ENCODE peak calls at places on chromosomes 6 and 20, in four cellular contexts. Q, G, V and K are unnamed samples.
A peak's percentile ranks its signal among the peaks of the same experiment; 100 is the strongest.

GRCh38 chr20:17622086-17622850 is 52.4 kb downstream of the DSTN start:
- DNase-seq in Q (no peak), G (no peak), V (no peak), K (no peak)

GRCh38 chr20:25361287-25361683 is 29.4 kb downstream of the ABHD12 start:
- DNase-seq in Q (peak; percentile 64), G (no peak), V (no peak), K (peak; percentile 33)

GRCh38 chr6:1913572-1913971 is 303.9 kb downstream of the FOXC1 start:
- DNase-seq in Q (no peak), G (no peak), V (no peak), K (no peak)

GRCh38 chr6:3363296-3364025 is 93.4 kb downstream of the SLC22A23 start:
- DNase-seq in Q (no peak), G (peak; percentile 49), V (no peak), K (peak; percentile 43)

GRCh38 chr6:2426561-2427340 is 181.3 kb upstream of the GMDS start:
- DNase-seq in Q (peak; percentile 64), G (no peak), V (no peak), K (no peak)

GRCh38 chr20:11716239-11716944 is 201.3 kb upstream of the BTBD3 start:
- DNase-seq in Q (peak; percentile 90), G (no peak), V (peak; percentile 38), K (peak; percentile 62)

GRCh38 chr6:138293996-138294395 is 75.7 kb upstream of the PBOV1 start:
- DNase-seq in Q (no peak), G (no peak), V (no peak), K (no peak)

GRCh38 chr20:62374431-62375152 is 7.5 kb upstream of the LAMA5 start:
- DNase-seq in Q (peak; percentile 34), G (no peak), V (no peak), K (no peak)

GRCh38 chr6:37850728-37851285 is 31.3 kb downstream of the ZFAND3 start:
- DNase-seq in Q (no peak), G (no peak), V (no peak), K (no peak)
- TF ChIP-seq MAZ in Q (no peak), G (no peak), V (no peak), K (no peak)

DNA sequence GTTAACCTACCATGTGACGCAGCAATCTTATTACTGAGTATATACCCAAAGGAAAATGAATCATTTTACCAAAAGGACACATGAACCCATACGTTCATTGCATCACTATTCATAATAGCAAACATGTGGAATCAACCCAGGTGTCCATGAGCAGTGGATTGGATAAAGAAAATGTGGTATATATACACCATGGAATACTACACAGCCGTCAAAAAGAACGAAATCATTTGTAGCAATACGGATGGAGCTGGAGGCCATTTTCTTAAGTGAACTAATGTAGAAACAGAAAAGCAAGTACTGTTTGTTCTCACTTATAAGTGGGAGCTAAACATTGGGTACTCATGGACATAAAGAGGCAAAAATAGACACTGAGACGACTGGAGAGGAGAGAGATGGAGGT is 44.2 kb downstream of the TBPL1 start:
- DNase-seq in Q (no peak), G (no peak), V (no peak), K (no peak)
- TF ChIP-seq MAZ in Q (no peak), G (no peak), V (no peak), K (no peak)

DNA sequence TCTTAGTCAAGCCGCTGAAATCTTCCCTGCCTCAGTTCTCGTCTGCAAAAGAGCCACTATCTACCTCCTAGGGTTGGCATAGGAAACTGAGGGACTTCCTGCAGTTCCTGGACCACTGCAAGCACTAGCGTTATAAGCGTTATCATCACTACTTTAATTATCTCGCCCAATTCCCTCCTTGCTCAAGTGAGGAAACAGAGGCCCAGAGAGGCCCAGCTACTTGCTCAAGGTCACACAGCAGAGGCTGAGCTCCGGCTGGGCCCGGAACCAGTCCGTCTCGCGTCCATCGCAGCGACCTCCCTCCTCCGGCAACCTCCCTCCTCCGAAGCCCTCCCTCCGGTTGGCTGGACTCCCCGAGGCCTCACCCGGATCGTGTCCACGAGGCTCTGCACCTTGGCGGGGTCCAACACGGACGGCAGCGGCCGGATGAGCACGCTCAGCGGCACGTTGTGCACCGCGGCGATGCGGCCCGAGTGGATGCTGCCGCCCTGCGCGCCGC is 340 bp downstream of the SRXN1 start:
- DNase-seq in Q (peak; percentile 44), G (no peak), V (no peak), K (no peak)
- TF ChIP-seq MAZ in Q (no peak), G (no peak), V (no peak), K (peak; percentile 17)

GRCh38 chr6:158649289-158650143 is at the start of gene SYTL3:
- DNase-seq in Q (peak; percentile 82), G (no peak), V (no peak), K (no peak)
- TF ChIP-seq MAZ in Q (no peak), G (no peak), V (no peak), K (no peak)

GRCh38 chr20:23243791-23244190 is 106.8 kb upstream of the NXT1 start:
- DNase-seq in Q (no peak), G (peak; percentile 34), V (no peak), K (no peak)
- TF ChIP-seq MAZ in Q (no peak), G (no peak), V (no peak), K (no peak)